ENCODE peak calls at places on chromosomes 1 and 21, in five cellular contexts. S, G, Q, Z and H are unnamed samples.

GRCh38 chr21:28106370-28106890 is 886.2 kb downstream of the LTN1 start:
- DNase-seq in G (no peak), Q (no peak), S (no peak), Z (no peak), H (no peak)

GRCh38 chr1:224168859-224169380 is 14.1 kb upstream of the DEGS1 start:
- DNase-seq in S (no peak), Z (peak), Q (peak), G (no peak), H (peak)

GRCh38 chr1:95723346-95723745 is 489.3 kb downstream of the RWDD3 start:
- DNase-seq in G (no peak), Q (no peak), Z (no peak), S (no peak), H (no peak)

GRCh38 chr1:205783904-205784303 is 8.6 kb upstream of the RAB29 start:
- DNase-seq in S (no peak), G (no peak), Q (no peak), Z (peak), H (no peak)

GRCh38 chr1:169060010-169060722 is 46.3 kb upstream of the ATP1B1 start:
- DNase-seq in Q (no peak), G (no peak), S (no peak), Z (peak), H (no peak)

GRCh38 chr21:34974162-34974981 is 74.7 kb downstream of the RUNX1 start:
- DNase-seq in Z (no peak), Q (no peak), S (no peak), G (no peak), H (no peak)

GRCh38 chr1:203607169-203607873 is 19.3 kb upstream of the ATP2B4 start:
- DNase-seq in Z (peak), S (no peak), G (no peak), Q (peak), H (no peak)

GRCh38 chr1:116667577-116668105 is at the start of gene IGSF3:
- DNase-seq in S (peak), G (peak), Z (no peak), Q (peak), H (no peak)

GRCh38 chr1:51044834-51045233 is 57.2 kb upstream of the C1orf185 start:
- DNase-seq in Z (peak), Q (peak), S (no peak), G (no peak), H (no peak)

GRCh38 chr1:28601696-28602095 is 9.6 kb downstream of the RAB42 start:
- DNase-seq in Q (peak), G (no peak), Z (peak), S (peak), H (no peak)

GRCh38 chr1:7646981-7647901 is 123.9 kb upstream of the VAMP3 start:
- DNase-seq in S (peak), G (peak), Z (peak), Q (peak), H (peak)

GRCh38 chr1:162635418-162635817 is 3.2 kb downstream of the DDR2 start:
- DNase-seq in G (no peak), Q (no peak), S (no peak), Z (no peak), H (no peak)

GRCh38 chr1:220966874-220967631 is 87.8 kb downstream of the HLX start:
- DNase-seq in Q (no peak), G (no peak), S (peak), Z (no peak), H (no peak)

GRCh38 chr1:21308330-21308729 is 18.1 kb upstream of the ECE1 start:
- DNase-seq in Z (no peak), Q (no peak), S (no peak), G (no peak), H (no peak)